ENCODE peak calls at places on chromosomes 7 and 10, in seven cellular contexts. O is GM20000; B is CD8-positive, alpha-beta memory T cell; Z is mucosa of descending colon; U is hepatic stellate cell; D is stimulated activated CD4-positive, alpha-beta T cell treated with anti-CD3 and anti-CD28 coated beads, Interleukin-4, amount 100 ng/mL, for 48 hours; H is LoVo. Y is an unnamed sample.

GRCh38 chr10:95333997-95334792 is 43.4 kb upstream of the PDLIM1 start:
- DNase-seq in O (no peak), U (peak; percentile 86), D (no peak), Z (no peak), B (no peak), H (no peak), Y (no peak)

GRCh38 chr10:133241501-133242205 is 4.0 kb downstream of the VENTX start:
- DNase-seq in O (no peak), D (no peak), H (no peak), U (no peak), Z (no peak), B (no peak), Y (no peak)

GRCh38 chr7:136964347-136964746 is 95.9 kb downstream of the CHRM2 start:
- DNase-seq in D (no peak), H (no peak), O (no peak), B (no peak), U (no peak), Z (no peak), Y (no peak)

GRCh38 chr7:151051108-151051507 is 2.8 kb downstream of the ASIC3 start:
- DNase-seq in Z (peak; percentile 72), H (no peak), D (peak; percentile 49), O (no peak), U (peak; percentile 68), B (peak; percentile 58), Y (no peak)

GRCh38 chr7:37230221-37230620 is 218.4 kb downstream of the ELMO1 start:
- DNase-seq in D (no peak), U (no peak), O (no peak), H (no peak), Z (no peak), B (no peak), Y (no peak)

GRCh38 chr7:1608318-1608717 is 38.5 kb upstream of the PSMG3 start:
- DNase-seq in D (no peak), Z (no peak), H (no peak), O (no peak), U (no peak), B (no peak), Y (no peak)

GRCh38 chr10:74841265-74841973 is 15.0 kb downstream of the KAT6B start:
- DNase-seq in B (no peak), U (no peak), Z (no peak), H (no peak), O (no peak), D (no peak), Y (no peak)

GRCh38 chr7:142584765-142585164 is 164.5 kb upstream of the PRSS1 start:
- DNase-seq in D (no peak), Z (no peak), H (no peak), U (peak; percentile 8), O (no peak), B (no peak), Y (no peak)

GRCh38 chr10:17547026-17547425 is 70.1 kb downstream of the HACD1 start:
- DNase-seq in O (no peak), U (no peak), H (no peak), B (no peak), Z (no peak), D (no peak), Y (no peak)

Y was measured in NCI-H1694.